ENCODE peak calls at places on chromosomes 7 and 10, in six cellular contexts. R is amniotic stem cell; C is activated CD8-positive, alpha-beta T cell treated with anti-CD3 and anti-CD28 coated beads for 36 hours; J is iPS-NIHi11; W is bronchial epithelial cell; F is heart left ventricle. B is an unnamed sample.

GRCh38 chr10:71647526-71648354 is 71.8 kb downstream of the C10orf105 start:
- DNase-seq in R (no peak), C (no peak), J (peak; percentile 84), W (no peak), F (no peak), B (peak; percentile 80)

GRCh38 chr7:45259966-45260646 is 102.5 kb downstream of the RAMP3 start:
- DNase-seq in R (no peak), C (peak; percentile 79), J (peak; percentile 90), W (peak; percentile 7), F (peak; percentile 83), B (peak; percentile 87)

GRCh38 chr7:65731562-65732035 is 141.3 kb upstream of the VKORC1L1 start:
- DNase-seq in R (no peak), C (peak; percentile 33), J (peak; percentile 64), W (peak; percentile 23), F (no peak), B (peak; percentile 84)

GRCh38 chr7:87658553-87658952 is 30.4 kb downstream of the RUNDC3B start:
- DNase-seq in R (no peak), C (no peak), J (no peak), W (no peak), F (no peak), B (no peak)

GRCh38 chr10:4254101-4254994 is 469.3 kb upstream of the KLF6 start:
- DNase-seq in R (peak; percentile 19), C (no peak), J (no peak), W (peak; percentile 79), F (no peak), B (no peak)

GRCh38 chr10:27948191-27948590 is 50.7 kb downstream of the ODAD2 start:
- DNase-seq in R (no peak), C (no peak), J (no peak), W (no peak), F (no peak), B (no peak)

GRCh38 chr10:6162589-6163356 is 40.0 kb upstream of the PFKFB3 start:
- DNase-seq in R (no peak), C (no peak), J (no peak), W (no peak), F (no peak), B (peak; percentile 73)

GRCh38 chr10:101749511-101750016 is 26.4 kb downstream of the FGF8 start:
- DNase-seq in R (no peak), C (no peak), J (no peak), W (no peak), F (no peak), B (peak; percentile 20)

GRCh38 chr7:138297526-138297925 is 162.5 kb upstream of the TRIM24 start:
- DNase-seq in R (no peak), C (no peak), J (no peak), W (no peak), F (no peak), B (no peak)

GRCh38 chr10:24009736-24010135 is 199.2 kb upstream of the KIAA1217 start:
- DNase-seq in R (no peak), C (no peak), J (no peak), W (no peak), F (no peak), B (no peak)

GRCh38 chr7:70114854-70115253 is 516.6 kb downstream of the AUTS2 start:
- DNase-seq in R (no peak), C (no peak), J (no peak), W (no peak), F (no peak), B (no peak)

GRCh38 chr10:13703101-13703818 is 116.5 kb downstream of the PRPF18 start:
- DNase-seq in R (no peak), C (no peak), J (no peak), W (no peak), F (no peak), B (no peak)